ENCODE peak calls at places on chromosomes 12 and 14, in six cellular contexts. X, O, K, D, A and E are unnamed samples.

GRCh38 chr14:67579636-67580035 is 20.4 kb downstream of the PIGH start:
- DNase-seq in X (no peak), O (no peak), K (no peak), D (no peak), A (no peak), E (no peak)

GRCh38 chr14:50726372-50727107 is 58.4 kb upstream of the SAV1 start:
- DNase-seq in X (no peak), O (peak; percentile 85), K (no peak), D (no peak), A (no peak), E (no peak)

GRCh38 chr12:112716099-112717093 is 75.2 kb upstream of the RPH3A start:
- DNase-seq in X (no peak), O (peak; percentile 29), K (no peak), D (no peak), A (no peak), E (no peak)

GRCh38 chr14:78758333-78758732 is 588.2 kb downstream of the NRXN3 start:
- DNase-seq in X (peak; percentile 9), O (peak; percentile 60), K (no peak), D (no peak), A (no peak), E (peak; percentile 63)

GRCh38 chr12:114136656-114137055 is 170.5 kb upstream of the RBM19 start:
- DNase-seq in X (no peak), O (no peak), K (no peak), D (no peak), A (no peak), E (no peak)

GRCh38 chr12:69210661-69211060 is 28.7 kb upstream of the CPSF6 start:
- DNase-seq in X (no peak), O (no peak), K (no peak), D (no peak), A (no peak), E (no peak)

GRCh38 chr12:93664573-93665138 is 12.5 kb upstream of the CRADD start:
- DNase-seq in X (no peak), O (peak; percentile 36), K (no peak), D (no peak), A (no peak), E (no peak)

GRCh38 chr12:93484315-93484981 is 17.1 kb downstream of the MRPL42 start:
- DNase-seq in X (peak; percentile 51), O (peak; percentile 40), K (peak; percentile 43), D (no peak), A (no peak), E (no peak)

GRCh38 chr12:111953455-111953854 is 59.5 kb downstream of the TMEM116 start:
- DNase-seq in X (no peak), O (peak; percentile 37), K (peak; percentile 20), D (no peak), A (no peak), E (no peak)